ENCODE peak calls at places on chromosomes 3 and 15, in six cellular contexts. One of them, this sample, is unnamed.

GRCh38 chr15:57914350-57915055 is 151.0 kb downstream of the ALDH1A2 start:
- DNase-seq in A549: no peak
- DNase-seq in K562: no peak
- DNase-seq in NB4: peak
- DNase-seq in HepG2: no peak
- DNase-seq in GM12878: no peak
- DNase-seq in this sample: peak

GRCh38 chr15:85692873-85693272 is 101.9 kb downstream of the KLHL25 start:
- DNase-seq in A549: no peak
- DNase-seq in K562: no peak
- DNase-seq in NB4: no peak
- DNase-seq in HepG2: no peak
- DNase-seq in GM12878: peak
- DNase-seq in this sample: no peak

GRCh38 chr3:39468108-39468436 is 592 bp downstream of the MOBP start:
- DNase-seq in A549: no peak
- DNase-seq in K562: no peak
- DNase-seq in NB4: no peak
- DNase-seq in HepG2: no peak
- DNase-seq in GM12878: no peak
- DNase-seq in this sample: no peak

GRCh38 chr3:101320475-101320874 is at the start of gene IMPG2:
- DNase-seq in A549: no peak
- DNase-seq in K562: no peak
- DNase-seq in NB4: no peak
- DNase-seq in HepG2: no peak
- DNase-seq in GM12878: no peak
- DNase-seq in this sample: no peak

GRCh38 chr3:141049681-141050080 is 1.5 kb upstream of the SPSB4 start:
- DNase-seq in A549: peak
- DNase-seq in K562: peak
- DNase-seq in NB4: peak
- DNase-seq in HepG2: no peak
- DNase-seq in GM12878: no peak
- DNase-seq in this sample: no peak

GRCh38 chr3:73432021-73432722 is 192.6 kb downstream of the PDZRN3 start:
- DNase-seq in A549: peak
- DNase-seq in K562: peak
- DNase-seq in NB4: peak
- DNase-seq in HepG2: peak
- DNase-seq in GM12878: no peak
- DNase-seq in this sample: peak

GRCh38 chr15:20340331-20340811 is 201.2 kb downstream of the GOLGA6L6 start:
- DNase-seq in A549: no peak
- DNase-seq in K562: peak
- DNase-seq in NB4: no peak
- DNase-seq in HepG2: no peak
- DNase-seq in GM12878: no peak
- DNase-seq in this sample: peak

GRCh38 chr3:185813691-185814215 is 11.1 kb downstream of the IGF2BP2 start:
- DNase-seq in A549: no peak
- DNase-seq in K562: peak
- DNase-seq in NB4: no peak
- DNase-seq in HepG2: peak
- DNase-seq in GM12878: no peak
- DNase-seq in this sample: no peak

GRCh38 chr3:149936812-149937230 is 33.9 kb downstream of the PFN2 start:
- DNase-seq in A549: peak
- DNase-seq in K562: peak
- DNase-seq in NB4: peak
- DNase-seq in HepG2: peak
- DNase-seq in GM12878: peak
- DNase-seq in this sample: peak

GRCh38 chr15:88476635-88477038 is 9.1 kb downstream of the MRPS11 start:
- DNase-seq in A549: peak
- DNase-seq in K562: peak
- DNase-seq in NB4: peak
- DNase-seq in HepG2: peak
- DNase-seq in GM12878: no peak
- DNase-seq in this sample: peak

GRCh38 chr3:121574449-121574848 is 6.7 kb downstream of the ARGFX start:
- DNase-seq in A549: no peak
- DNase-seq in K562: peak
- DNase-seq in NB4: peak
- DNase-seq in HepG2: peak
- DNase-seq in GM12878: no peak
- DNase-seq in this sample: no peak

GRCh38 chr15:80473574-80474223 is 69.5 kb downstream of the ARNT2 start:
- DNase-seq in A549: no peak
- DNase-seq in K562: no peak
- DNase-seq in NB4: no peak
- DNase-seq in HepG2: no peak
- DNase-seq in GM12878: no peak
- DNase-seq in this sample: no peak

GRCh38 chr15:63198315-63198714 is 8.9 kb downstream of the RAB8B start:
- DNase-seq in A549: no peak
- DNase-seq in K562: no peak
- DNase-seq in NB4: peak
- DNase-seq in HepG2: no peak
- DNase-seq in GM12878: no peak
- DNase-seq in this sample: no peak

GRCh38 chr3:123084738-123085237 is 18.0 kb downstream of the PDIA5 start:
- DNase-seq in A549: no peak
- DNase-seq in K562: no peak
- DNase-seq in NB4: peak
- DNase-seq in HepG2: peak
- DNase-seq in GM12878: no peak
- DNase-seq in this sample: no peak

GRCh38 chr3:132803889-132804288 is 81.7 kb upstream of the NPHP3 start:
- DNase-seq in A549: no peak
- DNase-seq in K562: peak
- DNase-seq in NB4: peak
- DNase-seq in HepG2: no peak
- DNase-seq in GM12878: no peak
- DNase-seq in this sample: no peak

GRCh38 chr3:114672692-114673447 is 379.0 kb downstream of the TIGIT start:
- DNase-seq in A549: no peak
- DNase-seq in K562: no peak
- DNase-seq in NB4: no peak
- DNase-seq in HepG2: no peak
- DNase-seq in GM12878: no peak
- DNase-seq in this sample: no peak

GRCh38 chr3:56831572-56831971 is 29.8 kb upstream of the ARHGEF3 start:
- DNase-seq in A549: no peak
- DNase-seq in K562: no peak
- DNase-seq in NB4: no peak
- DNase-seq in HepG2: peak
- DNase-seq in GM12878: no peak
- DNase-seq in this sample: no peak

GRCh38 chr15:50940506-50940905 is 32.0 kb downstream of the AP4E1 start:
- DNase-seq in A549: no peak
- DNase-seq in K562: no peak
- DNase-seq in NB4: no peak
- DNase-seq in HepG2: peak
- DNase-seq in GM12878: no peak
- DNase-seq in this sample: peak

GRCh38 chr3:24341668-24342067 is 153.0 kb downstream of the THRB start:
- DNase-seq in A549: no peak
- DNase-seq in K562: no peak
- DNase-seq in NB4: no peak
- DNase-seq in HepG2: no peak
- DNase-seq in GM12878: no peak
- DNase-seq in this sample: no peak

GRCh38 chr3:177574232-177574856 is 377.1 kb upstream of the TBL1XR1 start:
- DNase-seq in A549: peak
- DNase-seq in K562: peak
- DNase-seq in NB4: no peak
- DNase-seq in HepG2: peak
- DNase-seq in GM12878: no peak
- DNase-seq in this sample: no peak

DNA sequence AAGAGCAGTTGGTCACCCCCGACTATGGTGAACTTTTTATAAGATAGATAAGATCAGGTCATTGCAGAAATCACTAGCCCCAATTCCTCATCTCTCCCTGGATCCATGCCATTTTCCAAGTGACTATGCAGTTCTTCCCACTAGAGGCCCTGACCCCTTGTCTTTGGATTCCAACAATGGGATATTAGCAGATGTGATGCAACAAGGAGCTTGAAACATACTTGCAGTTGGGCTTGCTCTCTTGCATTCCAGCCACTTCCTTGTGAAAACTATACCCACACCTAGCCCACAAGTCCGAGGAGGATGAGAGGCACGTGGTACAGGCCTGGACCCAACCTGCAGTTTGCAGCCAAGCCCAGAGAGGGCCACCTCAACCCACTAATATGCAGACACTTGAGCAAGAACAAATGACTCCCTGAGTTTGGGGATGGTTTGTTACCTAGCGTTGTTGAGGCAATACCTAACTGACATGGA is 60.6 kb downstream of the SUCLG2 start:
- DNase-seq in A549: peak
- DNase-seq in K562: peak
- DNase-seq in NB4: no peak
- DNase-seq in HepG2: peak
- DNase-seq in GM12878: no peak
- DNase-seq in this sample: no peak
- TF ChIP-seq CTCF in A549: peak
- TF ChIP-seq CTCF in K562: no peak
- TF ChIP-seq CTCF in NB4: no peak
- TF ChIP-seq CTCF in HepG2: peak
- TF ChIP-seq CTCF in GM12878: peak
- TF ChIP-seq CTCF in this sample: no peak

DNA sequence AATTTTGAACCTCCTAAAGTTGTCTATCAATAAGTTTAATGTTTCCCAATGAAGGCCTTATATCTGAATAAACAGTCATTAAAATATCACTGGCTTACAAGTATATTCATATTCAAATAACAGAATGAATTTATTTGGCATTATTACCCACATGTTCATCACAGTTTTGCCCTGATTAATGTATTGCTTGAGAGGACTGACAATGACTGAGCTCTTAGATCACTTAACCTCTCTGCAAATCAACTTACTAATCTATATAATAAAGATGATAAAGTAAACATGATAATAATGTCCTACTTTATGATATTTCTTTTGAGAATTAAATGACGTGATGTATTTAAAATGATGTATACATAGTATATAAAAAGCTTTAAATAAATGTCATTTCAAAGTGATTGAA is 532.0 kb upstream of the GBE1 start:
- DNase-seq in A549: no peak
- DNase-seq in K562: no peak
- DNase-seq in NB4: no peak
- DNase-seq in HepG2: no peak
- DNase-seq in GM12878: no peak
- DNase-seq in this sample: no peak
- TF ChIP-seq MYC in A549: no peak
- TF ChIP-seq MYC in K562: no peak
- TF ChIP-seq MYC in NB4: no peak
- TF ChIP-seq MYC in HepG2: no peak
- TF ChIP-seq MYC in GM12878: no peak
- TF ChIP-seq MYC in this sample: no peak

GRCh38 chr3:131193671-131194291 is 167.1 kb downstream of the NEK11 start:
- DNase-seq in A549: peak
- DNase-seq in K562: no peak
- DNase-seq in NB4: no peak
- DNase-seq in HepG2: no peak
- DNase-seq in GM12878: no peak
- DNase-seq in this sample: no peak
- TF ChIP-seq CTCF in A549: no peak
- TF ChIP-seq CTCF in K562: no peak
- TF ChIP-seq CTCF in NB4: no peak
- TF ChIP-seq CTCF in HepG2: no peak
- TF ChIP-seq CTCF in GM12878: no peak
- TF ChIP-seq CTCF in this sample: no peak

GRCh38 chr3:25687742-25688141 is 23.0 kb upstream of the TOP2B start:
- DNase-seq in A549: no peak
- DNase-seq in K562: no peak
- DNase-seq in NB4: no peak
- DNase-seq in HepG2: no peak
- DNase-seq in GM12878: no peak
- DNase-seq in this sample: no peak

GRCh38 chr3:25690768-25691548 is 26.3 kb upstream of the TOP2B start:
- DNase-seq in A549: no peak
- DNase-seq in K562: no peak
- DNase-seq in NB4: no peak
- DNase-seq in HepG2: no peak
- DNase-seq in GM12878: no peak
- DNase-seq in this sample: no peak

GRCh38 chr3:25696019-25696418 is 31.3 kb upstream of the TOP2B start:
- DNase-seq in A549: no peak
- DNase-seq in K562: no peak
- DNase-seq in NB4: peak
- DNase-seq in HepG2: no peak
- DNase-seq in GM12878: no peak
- DNase-seq in this sample: no peak

GRCh38 chr3:25689226-25689625 is 24.5 kb upstream of the TOP2B start:
- DNase-seq in A549: no peak
- DNase-seq in K562: no peak
- DNase-seq in NB4: peak
- DNase-seq in HepG2: no peak
- DNase-seq in GM12878: no peak
- DNase-seq in this sample: peak

DNA sequence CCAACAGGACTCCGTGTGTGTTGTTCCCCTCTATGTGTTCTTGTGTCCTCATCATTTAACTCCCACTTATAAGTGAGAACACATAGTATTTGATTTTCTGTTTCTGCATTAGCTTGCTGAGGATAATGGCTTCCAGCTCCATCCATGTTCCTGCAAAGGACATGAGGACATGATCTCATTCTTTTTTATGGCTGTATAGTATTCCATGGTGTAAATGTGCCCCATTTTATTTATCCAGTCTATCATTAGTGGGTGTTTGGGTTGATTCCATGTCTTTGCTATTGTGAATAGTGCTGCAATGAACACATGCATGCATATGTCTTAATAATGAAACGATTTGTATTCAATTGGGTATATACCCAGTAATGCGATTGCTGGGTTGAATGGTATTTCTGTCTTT is 28.5 kb upstream of the TOP2B start:
- DNase-seq in A549: no peak
- DNase-seq in K562: no peak
- DNase-seq in NB4: no peak
- DNase-seq in HepG2: no peak
- DNase-seq in GM12878: no peak
- DNase-seq in this sample: no peak
- TF ChIP-seq MYC in A549: no peak
- TF ChIP-seq MYC in K562: no peak
- TF ChIP-seq MYC in NB4: no peak
- TF ChIP-seq MYC in HepG2: no peak
- TF ChIP-seq MYC in GM12878: no peak
- TF ChIP-seq MYC in this sample: no peak